ENCODE peak calls at places on chromosome 19, in nine cellular contexts. L is breast epithelium, G is heart right ventricle, S is heart left ventricle, Q is psoas muscle, M is endodermal cell, B is colonic mucosa, W is thoracic aorta, V is sigmoid colon. A is an unnamed sample.

GRCh38 chr19:947707-948533 is 22.1 kb downstream of the ARID3A start:
- DNase-seq in Q (peak; percentile 81), V (peak; percentile 87), S (peak; percentile 88), L (no peak), B (peak; percentile 53), W (no peak), G (peak; percentile 53), M (no peak), A (peak; percentile 82)

GRCh38 chr19:18167975-18168645 is 5.5 kb upstream of the IFI30 start:
- DNase-seq in V (no peak), Q (peak; percentile 63), W (no peak), S (peak; percentile 52), M (peak; percentile 84), B (no peak), L (no peak), G (no peak), A (peak; percentile 72)

GRCh38 chr19:19752760-19753403 is 20.0 kb upstream of the ZNF14 start:
- DNase-seq in S (no peak), M (no peak), B (no peak), W (no peak), Q (no peak), G (no peak), V (no peak), L (no peak), A (no peak)

GRCh38 chr19:33860691-33861090 is 64.0 kb downstream of the KCTD15 start:
- DNase-seq in W (no peak), V (no peak), M (no peak), S (no peak), Q (no peak), L (no peak), B (no peak), G (no peak), A (no peak)

GRCh38 chr19:29704562-29705558 is 10.2 kb downstream of the C19orf12 start:
- DNase-seq in L (no peak), G (no peak), B (no peak), V (no peak), Q (no peak), W (no peak), M (no peak), S (no peak), A (no peak)

GRCh38 chr19:29329460-29330134 is 116.6 kb upstream of the UQCRFS1 start:
- DNase-seq in V (no peak), W (no peak), M (peak; percentile 93), G (no peak), L (no peak), Q (no peak), B (no peak), S (no peak), A (no peak)

GRCh38 chr19:38711726-38712153 is 32.5 kb downstream of the CAPN12 start:
- DNase-seq in B (no peak), M (no peak), V (peak; percentile 90), S (peak; percentile 80), Q (peak; percentile 71), W (no peak), G (no peak), L (no peak), A (no peak)

GRCh38 chr19:1102407-1103106 is 1.2 kb upstream of the GPX4 start:
- DNase-seq in S (no peak), L (no peak), M (no peak), B (peak; percentile 75), V (no peak), Q (no peak), W (peak; percentile 64), G (no peak), A (no peak)

GRCh38 chr19:32675720-32676185 is at the start of gene RGS9BP:
- DNase-seq in B (peak; percentile 86), S (peak; percentile 93), V (peak; percentile 94), L (peak; percentile 69), M (peak; percentile 77), W (peak; percentile 36), G (peak; percentile 85), Q (peak; percentile 95), A (peak; percentile 93)

GRCh38 chr19:56637976-56638555 is 4.9 kb upstream of the SMIM17 start:
- DNase-seq in V (no peak), S (peak; percentile 91), B (peak; percentile 58), Q (no peak), L (peak; percentile 76), M (peak; percentile 95), W (no peak), G (peak; percentile 89), A (no peak)

GRCh38 chr19:49071860-49072547 is 495 bp downstream of the KCNA7 start:
- DNase-seq in W (no peak), V (no peak), Q (peak; percentile 65), L (no peak), G (no peak), B (no peak), M (peak; percentile 95), S (no peak), A (peak; percentile 71)

DNA sequence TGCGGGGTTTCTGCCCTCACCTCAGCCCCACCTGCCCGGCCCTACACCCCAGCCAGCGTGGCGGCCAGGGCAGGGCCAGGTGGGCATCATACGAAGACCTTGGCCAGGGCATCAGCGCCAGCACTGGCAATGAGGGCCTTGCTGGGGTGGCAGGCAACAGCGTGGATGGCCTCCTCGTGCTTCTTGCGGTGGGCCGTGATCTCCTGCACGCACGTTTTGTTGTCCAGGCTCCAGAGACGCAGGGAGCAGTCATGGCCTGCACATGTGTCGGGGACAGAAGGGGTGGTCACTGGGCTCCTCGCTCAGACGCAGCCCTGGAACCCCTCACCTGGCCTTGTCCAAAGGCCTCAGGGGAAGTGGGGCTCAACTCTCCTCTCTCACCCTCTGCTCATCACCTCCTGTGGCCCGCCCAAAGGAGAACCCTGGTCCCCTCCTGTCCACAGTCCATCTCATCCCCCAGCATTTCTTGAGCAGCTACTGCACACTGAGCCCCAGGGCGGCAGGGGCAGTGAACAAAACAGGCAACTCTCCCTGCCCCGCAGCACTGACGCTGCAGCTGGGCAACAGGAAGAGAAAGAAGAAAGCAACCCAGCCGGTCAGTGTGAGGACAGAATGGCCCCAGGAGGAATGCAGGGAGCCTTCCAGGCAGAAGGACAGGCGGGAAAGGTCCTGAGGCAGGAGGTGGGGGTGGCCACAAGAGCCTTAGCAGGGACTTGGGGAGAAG is 3.8 kb upstream of the PRKD2 start:
- DNase-seq in V (peak; percentile 63), L (no peak), W (no peak), G (no peak), B (no peak), S (no peak), M (no peak), Q (no peak), A (peak; percentile 46)
- H3K36me3 ChIP-seq in V (peaks cover 51% of the 10 kb centered on the region), L (no peaks in the 10 kb centered on the region), W (peaks cover 42% of the 10 kb centered on the region), G (peaks cover 63% of the 10 kb centered on the region), B (peaks cover 19% of the 10 kb centered on the region), S (peaks cover 2% of the 10 kb centered on the region), M (peaks cover 37% of the 10 kb centered on the region), Q (peaks cover 70% of the 10 kb centered on the region), A (peaks cover 57% of the 10 kb centered on the region)

DNA sequence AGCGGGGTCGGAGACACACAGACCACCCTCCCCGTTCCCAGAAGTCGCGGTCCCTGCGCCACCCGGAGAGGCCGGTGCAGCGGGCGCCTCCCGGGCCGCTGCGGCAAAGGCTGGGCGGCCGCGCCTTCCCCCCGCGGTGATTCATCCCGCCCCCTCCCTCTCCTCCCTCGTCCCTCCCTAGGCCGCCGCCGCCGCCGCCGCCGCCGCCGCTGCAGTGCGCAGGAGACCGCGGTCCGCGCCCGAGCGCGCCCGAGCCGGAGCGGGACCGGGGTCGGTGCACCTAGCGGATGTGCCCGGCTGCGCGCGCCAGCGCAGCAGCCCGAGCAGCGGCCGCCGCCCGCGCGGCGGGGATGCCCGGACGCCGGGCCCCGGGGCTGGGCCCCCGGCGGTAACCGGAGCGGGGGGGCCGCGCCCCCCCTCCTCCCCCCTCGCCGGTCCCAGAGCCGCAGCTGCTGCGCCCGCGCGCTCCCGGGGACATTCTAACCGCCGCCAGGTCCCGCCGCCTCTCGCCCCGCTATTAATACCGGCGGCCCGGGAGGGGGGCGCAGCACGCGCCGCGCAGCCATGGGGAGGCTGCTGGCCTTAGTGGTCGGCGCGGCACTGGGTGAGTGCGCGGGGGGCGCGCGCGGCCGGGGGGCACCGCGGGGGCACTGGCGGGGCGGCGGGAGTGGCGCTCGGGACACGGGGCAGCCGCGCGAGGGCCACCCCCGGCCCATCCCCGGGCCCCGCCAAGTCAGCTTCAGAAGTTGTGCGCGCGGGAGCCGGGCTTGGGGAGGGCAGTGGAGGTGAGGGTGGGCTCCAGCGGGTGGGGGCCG is at the start of gene SCN1B:
- DNase-seq in V (no peak), Q (peak; percentile 92), G (peak; percentile 61), S (peak; percentile 74), W (no peak), B (no peak), M (peak; percentile 88), L (no peak), A (peak; percentile 84)
- H3K27ac ChIP-seq in V (peak within 1 kb of the TSS; percentile 65), Q (peak within 1 kb of the TSS; percentile 81), G (peak within 1 kb of the TSS; percentile 65), S (no peak within 1 kb of the TSS), W (peak within 1 kb of the TSS; percentile 21), B (no peak within 1 kb of the TSS), M (no peak within 1 kb of the TSS), L (peak within 1 kb of the TSS; percentile 55), A (no peak within 1 kb of the TSS)

DNA sequence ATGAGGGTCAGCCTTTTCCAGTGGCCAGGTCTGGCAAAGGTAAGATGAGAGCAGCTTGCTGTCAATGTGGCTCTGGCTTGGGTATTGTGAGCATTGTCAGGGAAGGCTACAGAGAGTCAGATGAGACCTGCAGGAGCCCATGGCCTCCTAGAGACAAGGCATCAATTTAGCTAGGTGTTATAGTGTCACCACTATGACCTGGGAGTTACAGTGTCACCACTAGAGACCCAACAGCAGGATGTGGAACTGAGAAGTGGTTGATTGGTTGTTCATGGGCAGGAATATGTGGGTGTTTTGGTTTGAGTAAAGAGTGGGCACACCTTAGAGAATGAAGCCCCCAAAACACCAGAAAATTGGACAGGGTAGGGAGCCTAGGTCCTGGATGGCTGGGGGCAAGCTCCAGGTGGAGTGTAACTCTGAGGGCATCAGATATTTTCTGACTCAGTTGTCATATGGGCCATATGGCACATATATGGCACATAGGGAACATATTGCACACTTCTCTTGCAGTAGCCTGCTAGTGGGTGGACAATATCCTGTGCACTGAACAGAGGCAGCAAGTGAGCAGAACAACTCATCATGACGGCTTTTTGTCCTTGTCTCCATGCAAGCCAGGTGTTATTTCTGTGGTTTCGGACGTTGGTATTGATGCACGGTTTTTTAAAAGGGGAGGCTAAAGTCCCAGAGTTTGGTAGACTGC is 46.3 kb upstream of the CEACAM21 start:
- DNase-seq in V (no peak), B (no peak), Q (no peak), M (peak; percentile 9), S (no peak), G (no peak), L (no peak), W (no peak), A (no peak)
- H3K9me3 ChIP-seq in V (peaks cover 6% of the 10 kb centered on the region), B (no peaks in the 10 kb centered on the region), Q (peaks cover 4% of the 10 kb centered on the region), M (no peaks in the 10 kb centered on the region), S (no peaks in the 10 kb centered on the region), G (no peaks in the 10 kb centered on the region), L (peaks cover 9% of the 10 kb centered on the region), W (no peaks in the 10 kb centered on the region), A (no peaks in the 10 kb centered on the region)

DNA sequence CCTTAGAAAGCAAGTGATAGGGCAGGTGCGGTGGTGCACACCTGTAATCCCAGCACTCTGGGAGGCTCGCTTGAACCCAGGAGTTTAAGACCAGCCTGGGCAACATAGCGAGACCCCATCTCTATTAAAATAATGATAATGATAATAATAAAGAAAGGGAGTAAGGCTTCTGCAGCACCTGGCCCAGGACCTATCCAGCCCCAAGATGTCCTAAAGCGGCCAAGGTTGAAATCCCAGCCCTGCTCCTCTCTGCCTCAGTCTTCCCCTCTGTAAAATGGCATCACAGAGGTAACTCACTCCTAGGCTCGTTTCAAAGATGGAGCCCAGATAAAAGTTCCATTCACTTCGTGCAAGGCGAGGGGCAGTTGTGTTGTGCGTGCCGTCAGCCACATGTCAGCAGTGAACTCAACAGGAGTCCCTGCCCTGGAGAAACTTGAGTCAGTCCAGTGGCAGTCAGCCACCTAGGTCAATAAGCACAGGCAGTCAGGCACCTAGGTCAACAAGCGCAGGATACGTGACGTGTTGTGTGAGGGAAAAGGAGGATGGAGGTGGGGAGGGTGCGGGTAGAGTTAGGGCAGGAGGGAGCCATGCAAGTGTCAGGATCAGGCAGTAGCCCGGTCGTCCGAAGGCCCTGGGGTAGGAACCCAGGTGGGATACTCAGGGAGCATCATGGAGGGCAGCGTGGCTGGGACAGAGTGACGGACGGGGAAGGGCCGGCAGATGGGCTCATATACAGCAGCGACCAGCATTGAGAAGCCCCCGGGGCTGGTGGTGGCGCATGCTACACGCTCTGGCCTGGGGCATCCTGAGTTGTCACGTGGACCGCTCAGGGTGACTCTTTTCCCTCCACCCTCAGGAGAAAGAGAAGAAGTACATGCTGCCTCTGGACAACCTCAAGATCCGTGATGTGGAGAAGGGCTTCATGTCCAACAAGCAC is 16.6 kb downstream of the TMED1 start:
- DNase-seq in V (no peak), L (no peak), W (no peak), G (no peak), Q (peak; percentile 35), M (no peak), B (no peak), S (no peak), A (no peak)
- H3K36me3 ChIP-seq in V (peaks cover 31% of the 10 kb centered on the region), L (no peaks in the 10 kb centered on the region), W (peaks cover 33% of the 10 kb centered on the region), G (peaks cover 89% of the 10 kb centered on the region), Q (peaks cover 67% of the 10 kb centered on the region), M (peaks cover 22% of the 10 kb centered on the region), B (peaks cover 24% of the 10 kb centered on the region), S (peaks cover 3% of the 10 kb centered on the region), A (peaks cover 76% of the 10 kb centered on the region)